ENCODE peak calls at places on chromosomes 6 and 20, in nine cellular contexts. J, G, U, E, Z, A, I, M and K are unnamed samples.

GRCh38 chr20:46199198-46199597 is 81.1 kb downstream of the CD40 start:
- DNase-seq in J (no peak), G (no peak), U (no peak), E (no peak), Z (no peak), A (no peak), I (no peak), M (no peak), K (no peak)

GRCh38 chr20:63968136-63968927 is 1.4 kb downstream of the ZNF512B start:
- DNase-seq in J (no peak), G (peak; percentile 4), U (no peak), E (peak; percentile 70), Z (peak; percentile 7), A (peak; percentile 24), I (no peak), M (no peak), K (peak; percentile 26)

GRCh38 chr6:109896333-109896732 is 81.8 kb upstream of the GPR6 start:
- DNase-seq in J (no peak), G (no peak), U (peak; percentile 49), E (no peak), Z (no peak), A (no peak), I (no peak), M (no peak), K (no peak)

GRCh38 chr20:48760403-48760889 is 67.4 kb downstream of the PREX1 start:
- DNase-seq in J (no peak), G (peak; percentile 78), U (no peak), E (no peak), Z (peak; percentile 44), A (no peak), I (peak; percentile 87), M (peak; percentile 77), K (no peak)

GRCh38 chr6:14791525-14791924 is 454.3 kb upstream of the JARID2 start:
- DNase-seq in J (no peak), G (no peak), U (no peak), E (no peak), Z (no peak), A (no peak), I (no peak), M (no peak), K (no peak)

GRCh38 chr6:158769696-158770446 is 49.3 kb downstream of the EZR start:
- DNase-seq in J (no peak), G (no peak), U (no peak), E (peak; percentile 70), Z (no peak), A (no peak), I (no peak), M (no peak), K (peak; percentile 44)

GRCh38 chr6:26156105-26156849 is 69.0 kb downstream of the HFE start:
- DNase-seq in J (peak; percentile 94), G (peak; percentile 83), U (peak; percentile 96), E (peak; percentile 98), Z (peak; percentile 94), A (peak; percentile 91), I (peak; percentile 92), M (peak; percentile 88), K (peak; percentile 95)

GRCh38 chr6:148427333-148427732 is 84.7 kb downstream of the SASH1 start:
- DNase-seq in J (no peak), G (no peak), U (no peak), E (no peak), Z (no peak), A (no peak), I (no peak), M (no peak), K (no peak)

GRCh38 chr6:125363360-125364121 is 61.8 kb upstream of the HDDC2 start:
- DNase-seq in J (peak; percentile 78), G (no peak), U (no peak), E (peak; percentile 82), Z (peak; percentile 22), A (no peak), I (no peak), M (no peak), K (peak; percentile 82)

GRCh38 chr20:24754691-24755090 is 194.4 kb upstream of the CST7 start:
- DNase-seq in J (no peak), G (no peak), U (peak; percentile 62), E (no peak), Z (no peak), A (peak; percentile 3), I (peak; percentile 1), M (no peak), K (no peak)

GRCh38 chr20:57244221-57244585 is 22.2 kb downstream of the BMP7 start:
- DNase-seq in J (no peak), G (no peak), U (no peak), E (no peak), Z (no peak), A (no peak), I (no peak), M (no peak), K (no peak)

GRCh38 chr6:88840806-88841539 is 122.4 kb downstream of the RNGTT start:
- DNase-seq in J (peak; percentile 20), G (no peak), U (no peak), E (no peak), Z (peak; percentile 3), A (no peak), I (no peak), M (no peak), K (no peak)

GRCh38 chr6:136566851-136567250 is 16.6 kb upstream of the MAP7 start:
- DNase-seq in J (no peak), G (no peak), U (no peak), E (no peak), Z (no peak), A (no peak), I (no peak), M (no peak), K (no peak)

GRCh38 chr6:72913797-72914196 is 291.9 kb downstream of the KCNQ5 start:
- DNase-seq in J (no peak), G (no peak), U (no peak), E (no peak), Z (no peak), A (no peak), I (no peak), M (no peak), K (no peak)

GRCh38 chr6:72916906-72917305 is 295.0 kb downstream of the KCNQ5 start:
- DNase-seq in J (no peak), G (no peak), U (no peak), E (no peak), Z (no peak), A (no peak), I (no peak), M (no peak), K (no peak)

GRCh38 chr6:72911463-72912153 is 289.7 kb downstream of the KCNQ5 start:
- DNase-seq in J (no peak), G (no peak), U (no peak), E (no peak), Z (no peak), A (no peak), I (no peak), M (no peak), K (no peak)

DNA sequence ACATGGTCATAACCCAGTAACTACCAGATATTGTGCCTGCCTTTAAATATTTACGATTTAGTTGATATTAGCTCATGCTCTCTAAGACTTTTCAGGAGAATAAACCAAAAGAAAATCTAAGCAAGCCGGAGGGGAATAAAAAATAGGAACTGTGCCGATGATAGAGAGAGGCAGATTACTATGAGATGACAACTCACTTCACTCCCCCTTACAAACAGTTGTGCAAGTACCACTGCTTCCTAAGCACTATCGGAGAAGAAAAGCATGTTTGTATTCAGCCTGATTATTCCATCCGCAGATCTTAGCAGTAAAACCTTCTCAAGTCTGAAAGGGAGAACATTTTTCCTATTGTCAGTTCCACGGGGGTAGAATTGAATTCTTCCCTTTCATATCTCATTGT is 294.4 kb downstream of the KCNQ5 start:
- DNase-seq in J (no peak), G (no peak), U (no peak), E (no peak), Z (no peak), A (no peak), I (no peak), M (no peak), K (no peak)
- H3K4me1 ChIP-seq in J (no peaks in the 10 kb centered on the region), G (no peaks in the 10 kb centered on the region), U (no peaks in the 10 kb centered on the region), E (no peaks in the 10 kb centered on the region), Z (no peaks in the 10 kb centered on the region), A (no peaks in the 10 kb centered on the region), I (no peaks in the 10 kb centered on the region), M (no peaks in the 10 kb centered on the region), K (no peaks in the 10 kb centered on the region)

DNA sequence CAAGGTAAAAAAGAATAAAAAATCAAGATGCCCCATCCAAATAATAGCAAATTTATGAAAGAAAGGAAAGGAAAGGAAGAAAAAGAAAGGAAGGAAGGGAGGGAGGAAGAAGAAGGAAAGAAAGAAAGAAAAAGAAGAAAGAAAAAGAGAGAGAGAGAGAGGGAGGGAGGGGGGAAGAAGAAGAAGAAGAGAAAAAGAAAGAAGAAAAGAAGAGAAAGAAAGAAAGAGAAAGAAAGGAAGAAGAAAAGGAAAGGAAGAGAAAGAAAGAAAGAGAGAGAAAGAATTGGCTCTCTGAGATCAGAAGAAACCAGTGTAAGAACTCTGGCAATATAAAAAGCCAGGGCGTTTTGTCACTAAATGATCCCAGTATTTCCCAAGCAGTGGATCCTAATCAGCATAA is 401.7 kb downstream of the EPHA7 start:
- DNase-seq in J (no peak), G (no peak), U (no peak), E (no peak), Z (no peak), A (no peak), I (no peak), M (no peak), K (no peak)
- TF ChIP-seq CTCF in J (no peak), G (no peak), U (no peak), E (no peak), Z (no peak), A (no peak), I (no peak), M (peak; percentile 1), K (no peak)

DNA sequence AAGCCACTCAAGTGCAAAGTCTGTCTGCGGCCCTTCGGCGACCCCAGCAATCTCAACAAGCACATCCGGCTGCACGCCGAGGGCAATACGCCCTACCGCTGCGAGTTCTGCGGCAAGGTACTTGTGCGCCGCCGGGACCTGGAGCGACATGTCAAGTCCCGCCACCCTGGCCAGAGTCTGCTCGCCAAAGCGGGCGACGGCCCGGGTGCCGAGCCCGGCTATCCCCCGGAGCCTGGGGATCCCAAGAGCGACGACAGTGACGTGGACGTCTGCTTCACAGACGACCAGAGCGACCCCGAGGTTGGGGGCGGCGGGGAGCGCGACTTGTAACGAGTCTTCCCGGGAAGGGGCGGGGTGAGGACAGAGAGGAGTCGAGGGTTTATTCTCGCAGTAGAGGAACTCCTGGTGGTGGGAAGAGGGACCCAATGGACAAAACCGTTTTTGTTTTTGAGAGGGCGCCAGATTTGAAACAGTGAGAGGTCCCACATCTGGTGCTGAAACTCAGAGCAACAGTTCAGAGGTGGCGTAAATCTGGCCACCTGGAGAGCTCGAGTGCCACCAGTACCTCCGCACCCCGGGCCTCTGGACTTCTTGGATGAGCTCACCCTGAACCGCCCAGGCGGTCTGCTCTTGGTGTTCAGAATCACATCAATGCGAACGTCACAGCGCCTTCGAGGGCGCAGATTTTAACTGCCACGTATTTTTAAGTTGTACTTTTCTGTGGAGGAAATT is 8.0 kb downstream of the PRDM13 start:
- DNase-seq in J (peak; percentile 29), G (no peak), U (no peak), E (no peak), Z (no peak), A (no peak), I (no peak), M (no peak), K (no peak)
- H3K36me3 ChIP-seq in J (no peaks in the 10 kb centered on the region), G (no peaks in the 10 kb centered on the region), U (no peaks in the 10 kb centered on the region), E (no peaks in the 10 kb centered on the region), Z (no peaks in the 10 kb centered on the region), A (no peaks in the 10 kb centered on the region), I (no peaks in the 10 kb centered on the region), M (no peaks in the 10 kb centered on the region), K (no peaks in the 10 kb centered on the region)

DNA sequence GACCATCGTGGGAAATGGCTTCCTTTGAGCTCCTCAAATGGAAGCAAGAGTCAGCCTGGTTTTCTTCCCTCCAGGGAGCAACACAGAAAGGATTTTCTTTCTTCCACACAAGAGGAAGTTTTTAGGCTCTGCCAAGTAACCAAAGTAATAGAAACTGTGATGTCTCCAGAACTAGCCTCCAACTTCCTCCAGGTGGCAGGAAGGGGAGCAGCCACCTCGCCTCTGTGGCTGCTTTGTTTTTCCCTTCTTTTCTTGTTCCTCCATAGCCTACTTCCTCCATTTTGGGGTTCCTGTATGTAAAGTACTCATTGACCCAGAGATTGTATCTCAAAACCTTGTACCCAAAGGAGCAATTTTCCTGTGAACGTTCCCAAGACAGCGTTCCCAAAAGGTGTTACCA is 32.7 kb upstream of the CCR6 start:
- DNase-seq in J (no peak), G (no peak), U (no peak), E (no peak), Z (no peak), A (no peak), I (no peak), M (peak; percentile 57), K (no peak)
- H3K4me1 ChIP-seq in J (no peaks in the 10 kb centered on the region), G (peaks cover 44% of the 10 kb centered on the region), U (no peaks in the 10 kb centered on the region), E (no peaks in the 10 kb centered on the region), Z (no peaks in the 10 kb centered on the region), A (no peaks in the 10 kb centered on the region), I (no peaks in the 10 kb centered on the region), M (peaks cover 78% of the 10 kb centered on the region), K (no peaks in the 10 kb centered on the region)